ENCODE peak calls at places on chromosomes 7 and 10, in eight cellular contexts. O, H, X, S, F, L, G and V are unnamed samples.

GRCh38 chr7:85119934-85120333 is 66.9 kb downstream of the SEMA3D start:
- DNase-seq in O (no peak), H (no peak), X (no peak), S (no peak), F (no peak), L (no peak), G (no peak), V (no peak)

GRCh38 chr10:92181575-92181974 is 109.3 kb downstream of the CPEB3 start:
- DNase-seq in O (no peak), H (no peak), X (no peak), S (no peak), F (no peak), L (no peak), G (no peak), V (peak; percentile 19)

GRCh38 chr10:48493083-48493871 is 111.6 kb downstream of the ARHGAP22 start:
- DNase-seq in O (peak; percentile 18), H (no peak), X (no peak), S (peak; percentile 91), F (no peak), L (no peak), G (no peak), V (no peak)

GRCh38 chr7:106486331-106486730 is 174.6 kb downstream of the CCDC71L start:
- DNase-seq in O (no peak), H (no peak), X (no peak), S (no peak), F (no peak), L (no peak), G (no peak), V (no peak)

GRCh38 chr7:158740013-158740656 is 35.5 kb upstream of the NCAPG2 start:
- DNase-seq in O (no peak), H (no peak), X (peak; percentile 74), S (peak; percentile 93), F (no peak), L (no peak), G (no peak), V (peak; percentile 73)

GRCh38 chr10:92238586-92239098 is 52.2 kb downstream of the CPEB3 start:
- DNase-seq in O (no peak), H (no peak), X (peak; percentile 71), S (no peak), F (no peak), L (no peak), G (no peak), V (peak; percentile 63)

GRCh38 chr7:30171753-30172447 is 37.1 kb downstream of the MTURN start:
- DNase-seq in O (no peak), H (no peak), X (no peak), S (no peak), F (no peak), L (no peak), G (no peak), V (no peak)

GRCh38 chr7:69992938-69993337 is 394.7 kb downstream of the AUTS2 start:
- DNase-seq in O (no peak), H (no peak), X (no peak), S (no peak), F (no peak), L (no peak), G (no peak), V (no peak)

GRCh38 chr10:121580276-121581116 is 17.7 kb downstream of the FGFR2 start:
- DNase-seq in O (no peak), H (no peak), X (no peak), S (no peak), F (no peak), L (no peak), G (no peak), V (no peak)

GRCh38 chr7:137606061-137606674 is 240.6 kb downstream of the DGKI start:
- DNase-seq in O (no peak), H (no peak), X (peak; percentile 44), S (no peak), F (no peak), L (no peak), G (peak; percentile 22), V (peak; percentile 77)

GRCh38 chr7:26376208-26376917 is 84.7 kb downstream of the SNX10 start:
- DNase-seq in O (peak; percentile 60), H (peak; percentile 7), X (no peak), S (no peak), F (peak; percentile 29), L (peak; percentile 23), G (peak; percentile 86), V (peak; percentile 63)

GRCh38 chr7:16708980-16709379 is 44.6 kb upstream of the TSPAN13 start:
- DNase-seq in O (no peak), H (no peak), X (peak; percentile 55), S (no peak), F (no peak), L (no peak), G (no peak), V (peak; percentile 21)

GRCh38 chr10:6074489-6075301 is 12.5 kb upstream of the IL2RA start:
- DNase-seq in O (no peak), H (no peak), X (no peak), S (no peak), F (no peak), L (no peak), G (no peak), V (no peak)

GRCh38 chr10:109914966-109915365 is 8.3 kb downstream of the XPNPEP1 start:
- DNase-seq in O (peak; percentile 34), H (no peak), X (no peak), S (no peak), F (no peak), L (no peak), G (no peak), V (peak; percentile 83)

GRCh38 chr10:8150401-8150905 is 96.0 kb downstream of the GATA3 start:
- DNase-seq in O (no peak), H (no peak), X (no peak), S (no peak), F (no peak), L (no peak), G (no peak), V (no peak)

GRCh38 chr7:149772821-149773425 is 465 bp downstream of the ZNF467 start:
- DNase-seq in O (peak; percentile 46), H (no peak), X (no peak), S (no peak), F (no peak), L (peak; percentile 51), G (no peak), V (peak; percentile 61)